ENCODE peak calls at places on chromosomes 11 and 22, in nine cellular contexts. T is CD8-positive, alpha-beta memory T cell; Z is colonic mucosa; U is thoracic aorta; F is naive thymus-derived CD4-positive, alpha-beta T cell; W is breast epithelium; C is testis; L is tibial artery; I is heart right ventricle. J is an unnamed sample. For H3K27me3 and H3K36me3, the result is how much of the 10 kb centered on the place peaks cover.

GRCh38 chr22:19766506-19767426 is 6.2 kb downstream of the TBX1 start:
- DNase-seq in W (no peak), T (no peak), C (peak), U (no peak), L (no peak), Z (peak), F (peak), I (peak), J (no peak)

GRCh38 chr11:2359557-2359956 is 17.6 kb upstream of the CD81 start:
- DNase-seq in F (no peak), Z (no peak), T (no peak), C (no peak), I (no peak), W (peak), L (no peak), U (no peak), J (no peak)

GRCh38 chr22:24526191-24526590 is 28.7 kb downstream of the GUCD1 start:
- DNase-seq in Z (no peak), T (no peak), L (no peak), F (no peak), C (no peak), U (no peak), W (no peak), I (no peak), J (no peak)

GRCh38 chr11:78562398-78562797 is 12.3 kb downstream of the NARS2 start:
- DNase-seq in U (no peak), F (no peak), C (no peak), W (no peak), T (no peak), I (no peak), Z (no peak), L (no peak), J (no peak)

GRCh38 chr11:20035701-20036601 is 124.3 kb downstream of the DBX1 start:
- DNase-seq in W (no peak), C (no peak), I (no peak), F (no peak), L (no peak), Z (no peak), T (no peak), U (no peak), J (peak)

GRCh38 chr11:116243975-116244374 is 528.8 kb downstream of the BUD13 start:
- DNase-seq in U (no peak), F (no peak), T (no peak), Z (no peak), W (no peak), C (no peak), L (no peak), I (no peak), J (no peak)

GRCh38 chr22:36467042-36467810 is 14.2 kb downstream of the TXN2 start:
- DNase-seq in W (no peak), Z (peak), I (peak), C (no peak), T (no peak), F (no peak), U (no peak), L (peak), J (peak)

GRCh38 chr11:35598254-35599125 is 19.8 kb upstream of the FJX1 start:
- DNase-seq in L (no peak), C (no peak), Z (no peak), T (no peak), U (no peak), F (peak), W (no peak), I (no peak), J (peak)

GRCh38 chr22:49929553-49929979 is 11.1 kb downstream of the CRELD2 start:
- DNase-seq in I (peak), T (peak), Z (peak), C (peak), U (no peak), W (no peak), F (peak), L (no peak), J (peak)

GRCh38 chr11:114466742-114467141 is 27.5 kb downstream of the REXO2 start:
- DNase-seq in I (no peak), T (no peak), Z (no peak), C (no peak), W (no peak), U (no peak), L (no peak), F (no peak), J (no peak)

GRCh38 chr22:46614070-46614931 is 5.9 kb upstream of the GRAMD4 start:
- DNase-seq in F (peak), W (no peak), T (peak), L (no peak), I (no peak), Z (no peak), C (no peak), U (no peak), J (no peak)

GRCh38 chr22:42893366-42894150 is 36.5 kb upstream of the ARFGAP3 start:
- DNase-seq in U (no peak), Z (no peak), I (no peak), C (no peak), L (no peak), T (no peak), F (no peak), W (no peak), J (no peak)

GRCh38 chr11:9385288-9385902 is 943 bp downstream of the IPO7 start:
- DNase-seq in C (no peak), W (peak), T (peak), I (no peak), Z (no peak), L (no peak), U (no peak), F (peak), J (no peak)

GRCh38 chr22:28538922-28539321 is 140.7 kb downstream of the TTC28 start:
- DNase-seq in L (no peak), C (no peak), I (no peak), W (no peak), T (no peak), F (no peak), U (no peak), Z (no peak), J (no peak)

GRCh38 chr22:22386602-22387385 is 121.7 kb downstream of the ZNF280B start:
- DNase-seq in T (no peak), L (no peak), Z (no peak), U (no peak), W (no peak), C (no peak), F (no peak), I (no peak), J (no peak)

GRCh38 chr11:101034076-101034475 is 95.5 kb downstream of the PGR start:
- DNase-seq in U (no peak), L (peak), Z (no peak), F (no peak), I (peak), C (peak), T (no peak), W (peak), J (no peak)

GRCh38 chr22:36910461-36910860 is 3.0 kb upstream of the CSF2RB start:
- DNase-seq in C (no peak), Z (no peak), T (no peak), F (no peak), U (no peak), I (no peak), W (no peak), L (no peak), J (no peak)

GRCh38 chr11:1131033-1131911 is 26.5 kb upstream of the MUC5AC start:
- DNase-seq in U (no peak), F (no peak), L (peak), T (no peak), Z (no peak), I (no peak), W (peak), C (no peak), J (no peak)

GRCh38 chr11:16226245-16226644 is 130.1 kb downstream of the SOX6 start:
- DNase-seq in C (peak), U (no peak), L (peak), I (peak), F (no peak), W (peak), Z (peak), T (no peak), J (no peak)

GRCh38 chr11:86511086-86511551 is 136.4 kb downstream of the CCDC81 start:
- DNase-seq in I (no peak), U (no peak), F (no peak), C (no peak), L (no peak), T (no peak), W (no peak), Z (peak), J (no peak)

DNA sequence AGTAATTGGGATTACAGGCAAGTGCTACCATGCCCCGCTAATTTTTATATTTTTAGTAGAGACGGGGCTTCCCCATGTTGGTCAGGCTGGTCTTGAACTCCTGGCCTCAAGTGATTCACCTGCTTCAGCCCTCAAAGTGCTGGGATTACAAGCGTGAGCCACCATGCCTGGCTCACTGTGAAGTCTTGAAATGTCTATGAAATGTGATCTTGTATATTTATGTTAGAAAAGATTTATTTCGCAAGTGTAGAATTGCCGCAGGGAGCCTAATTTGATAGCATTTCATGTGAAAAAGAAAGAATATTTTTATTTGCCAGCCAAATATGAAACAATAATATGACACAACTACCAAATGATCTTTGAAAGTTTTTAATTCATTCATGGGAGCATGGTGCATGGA is 52.2 kb downstream of the GRAMD1B start:
- DNase-seq in U (no peak), C (no peak), F (no peak), W (no peak), I (no peak), T (no peak), L (no peak), Z (no peak), J (no peak)
- H3K4me3 ChIP-seq in U (no peak), C (no peak), F (no peak), W (no peak), I (no peak), T (no peak), L (no peak), Z (no peak), J (no peak)

GRCh38 chr11:111540114-111540920 is at the start of gene LAYN:
- DNase-seq in C (peak), Z (peak), F (peak), I (peak), T (peak), W (peak), L (peak), U (peak), J (peak)
- H3K27me3 ChIP-seq in C (under half), Z (under half), F (under half), I (under half), T (under half), W (under half), L (under half), U (under half), J (under half)

GRCh38 chr11:69671734-69672465 is 3.3 kb downstream of the LTO1 start:
- DNase-seq in U (no peak), I (no peak), L (no peak), C (no peak), T (no peak), Z (no peak), W (peak), F (no peak), J (no peak)
- H3K36me3 ChIP-seq in U (under half), I (half or more), L (under half), C (under half), T (under half), Z (under half), W (under half), F (under half), J (half or more)

GRCh38 chr11:11998091-11998781 is 10.2 kb downstream of the DKK3 start:
- DNase-seq in U (no peak), C (no peak), Z (no peak), W (no peak), L (no peak), T (no peak), I (no peak), F (no peak), J (peak)
- H3K4me3 ChIP-seq in U (peak), C (no peak), Z (no peak), W (no peak), L (no peak), T (no peak), I (no peak), F (no peak), J (peak)

GRCh38 chr11:134439181-134439580 is 27.1 kb upstream of the B3GAT1 start:
- DNase-seq in I (no peak), W (no peak), F (no peak), L (no peak), Z (no peak), U (no peak), C (no peak), T (no peak), J (no peak)

GRCh38 chr11:134438533-134438932 is 26.5 kb upstream of the B3GAT1 start:
- DNase-seq in F (no peak), Z (peak), I (no peak), U (no peak), L (no peak), C (no peak), W (no peak), T (no peak), J (no peak)

GRCh38 chr11:134436781-134437180 is 24.7 kb upstream of the B3GAT1 start:
- DNase-seq in U (no peak), W (no peak), I (no peak), T (no peak), L (no peak), C (no peak), Z (no peak), F (no peak), J (no peak)

GRCh38 chr11:134440851-134441645 is 29.0 kb upstream of the B3GAT1 start:
- DNase-seq in U (no peak), C (no peak), F (no peak), Z (no peak), L (no peak), T (no peak), I (no peak), W (no peak), J (no peak)

DNA sequence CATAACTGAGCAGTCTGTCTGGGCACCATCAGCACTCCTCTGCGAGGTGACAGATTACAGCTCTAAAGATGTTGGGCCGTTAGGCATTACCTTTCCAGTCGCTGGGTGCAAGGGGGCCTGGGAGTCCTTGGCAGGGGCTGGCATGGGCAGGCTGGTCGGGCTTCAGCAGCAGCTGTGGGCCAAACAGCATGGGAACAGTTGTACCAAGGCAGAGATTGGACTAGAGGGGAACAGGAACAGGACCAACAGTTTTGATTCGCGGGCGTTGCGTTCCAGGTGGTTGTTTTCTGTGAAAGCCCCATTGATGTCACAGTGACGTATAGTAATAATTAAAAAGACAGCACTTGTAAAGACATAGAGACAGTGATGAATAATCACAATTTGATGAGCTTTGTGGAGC is 25.8 kb upstream of the B3GAT1 start:
- DNase-seq in W (no peak), L (no peak), T (no peak), C (no peak), Z (no peak), I (no peak), F (no peak), U (no peak), J (no peak)
- H3K27me3 ChIP-seq in W (under half), L (under half), T (under half), C (under half), Z (under half), I (under half), F (under half), U (under half), J (under half)

GRCh38 chr22:45185718-45186511 is 22.2 kb downstream of the NUP50 start:
- DNase-seq in F (no peak), I (no peak), L (no peak), Z (no peak), C (peak), T (no peak), U (no peak), W (no peak), J (no peak)

GRCh38 chr22:45188779-45189178 is 25.1 kb downstream of the NUP50 start:
- DNase-seq in I (no peak), F (no peak), Z (no peak), U (no peak), W (no peak), C (peak), T (no peak), L (no peak), J (no peak)

GRCh38 chr22:45190473-45190872 is 26.7 kb downstream of the NUP50 start:
- DNase-seq in U (no peak), T (no peak), C (peak), F (no peak), W (no peak), L (no peak), Z (no peak), I (no peak), J (no peak)

GRCh38 chr22:45183974-45184373 is 20.2 kb downstream of the NUP50 start:
- DNase-seq in C (no peak), W (no peak), T (no peak), F (no peak), U (no peak), Z (no peak), L (no peak), I (no peak), J (no peak)

GRCh38 chr22:45187891-45188290 is 24.2 kb downstream of the NUP50 start:
- DNase-seq in I (no peak), L (no peak), W (no peak), C (peak), T (no peak), Z (no peak), F (no peak), U (no peak), J (no peak)
- H3K36me3 ChIP-seq in I (half or more), L (under half), W (under half), C (under half), T (under half), Z (under half), F (under half), U (under half), J (under half)

GRCh38 chr22:21032037-21032842 is at the start of gene SLC7A4:
- DNase-seq in C (peak), I (no peak), Z (no peak), U (no peak), T (no peak), W (no peak), L (no peak), F (no peak), J (no peak)

GRCh38 chr22:21030032-21030431 is 2.3 kb downstream of the SLC7A4 start:
- DNase-seq in C (no peak), T (no peak), U (no peak), W (no peak), L (no peak), I (no peak), F (no peak), Z (no peak), J (no peak)

GRCh38 chr22:21030621-21031544 is 1.5 kb downstream of the SLC7A4 start:
- DNase-seq in L (no peak), C (no peak), T (no peak), F (no peak), I (no peak), Z (no peak), W (no peak), U (no peak), J (no peak)

GRCh38 chr22:21032843-21033688 is 705 bp upstream of the SLC7A4 start:
- DNase-seq in I (no peak), Z (no peak), L (no peak), U (no peak), F (no peak), T (no peak), C (peak), W (no peak), J (no peak)

DNA sequence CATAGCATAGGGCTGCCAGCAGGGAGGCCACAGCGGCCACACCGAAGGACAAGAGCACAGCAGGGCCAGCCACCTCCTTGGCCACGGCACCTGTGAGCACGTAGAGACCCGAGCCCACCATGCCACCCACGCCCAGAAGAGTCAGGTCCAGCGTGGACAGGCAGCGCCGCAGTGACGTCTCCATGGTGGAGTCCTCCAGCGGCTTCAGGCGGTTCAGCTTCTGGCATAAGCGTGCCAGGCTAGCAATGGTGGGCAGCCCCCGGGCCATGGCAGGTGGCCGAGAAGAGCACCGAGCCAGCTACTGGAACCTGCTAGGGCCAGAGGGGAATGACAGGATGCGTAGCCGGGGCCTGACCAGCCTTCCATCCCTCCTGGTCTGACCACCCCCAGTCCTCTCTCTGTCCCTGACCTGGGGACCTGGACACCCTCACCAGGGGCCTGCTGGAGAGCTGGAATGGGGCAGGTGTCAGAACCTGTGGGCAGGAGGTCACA is 770 bp downstream of the SLC7A4 start:
- DNase-seq in W (no peak), F (no peak), U (no peak), C (no peak), I (no peak), Z (no peak), L (no peak), T (no peak), J (no peak)
- H3K4me3 ChIP-seq in W (peak), F (no peak), U (peak), C (peak), I (peak), Z (peak), L (no peak), T (no peak), J (no peak)

DNA sequence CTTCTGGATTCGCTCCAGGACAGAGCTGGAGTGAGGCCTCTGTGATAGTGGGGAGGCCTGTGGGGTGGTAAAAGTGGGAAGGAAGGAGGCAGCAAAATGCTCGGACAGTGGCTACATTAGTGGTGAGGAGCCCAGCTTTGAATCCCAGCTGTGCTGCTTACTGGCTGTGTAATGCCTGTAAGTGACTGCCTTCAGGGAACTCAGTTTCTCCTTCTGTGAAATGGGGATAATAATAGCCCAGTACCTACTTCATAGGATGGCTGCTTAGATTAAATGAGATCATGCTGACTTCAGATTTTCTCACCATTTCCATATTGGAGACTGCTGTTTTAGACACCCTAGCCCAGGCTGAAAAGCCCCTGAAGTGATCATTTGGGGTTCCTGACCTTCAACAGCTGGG is 8.4 kb upstream of the ALX4 start:
- DNase-seq in F (no peak), U (no peak), T (no peak), L (no peak), Z (no peak), I (no peak), C (no peak), W (no peak), J (no peak)
- H3K27me3 ChIP-seq in F (under half), U (under half), T (under half), L (half or more), Z (half or more), I (half or more), C (under half), W (half or more), J (half or more)

J was measured in MG63.